ENCODE peak calls at places on chromosomes 7 and 10, in nine cellular contexts. G is ovary, P is NCI-H2081, T is neural crest cell, S is HFFc6, Y is ELF-1, Z is Calu3, H is H54, M is NCI-H345. F is an unnamed sample.

GRCh38 chr10:99598781-99599481 is 21.3 kb downstream of the SLC25A28 start:
- DNase-seq in M (no peak), H (no peak), P (no peak), T (no peak), S (no peak), Z (no peak), Y (peak), G (no peak), F (no peak)

GRCh38 chr7:131188367-131189339 is 139.0 kb upstream of the MKLN1 start:
- DNase-seq in Z (no peak), P (no peak), T (no peak), S (peak), G (no peak), M (peak), H (peak), Y (no peak), F (no peak)

GRCh38 chr10:84329094-84329611 is 764 bp downstream of the CCSER2 start:
- DNase-seq in H (no peak), S (peak), G (no peak), Z (no peak), P (peak), Y (peak), T (peak), M (peak), F (peak)

GRCh38 chr10:4355346-4355745 is 470.7 kb upstream of the AKR1E2 start:
- DNase-seq in M (no peak), T (no peak), Z (no peak), Y (no peak), P (no peak), G (no peak), H (no peak), S (no peak), F (no peak)

GRCh38 chr10:27745719-27746363 is at the start of gene MKX:
- DNase-seq in G (peak), Y (peak), M (no peak), Z (peak), S (peak), H (peak), P (no peak), T (peak), F (peak)

GRCh38 chr10:69360485-69361302 is 56.0 kb downstream of the TACR2 start:
- DNase-seq in Z (peak), G (peak), Y (no peak), M (no peak), T (no peak), H (peak), P (no peak), S (peak), F (peak)

GRCh38 chr7:139321071-139321745 is 19.9 kb upstream of the FMC1 start:
- DNase-seq in M (no peak), S (peak), Z (no peak), G (no peak), H (peak), P (no peak), Y (peak), T (no peak), F (no peak)

GRCh38 chr10:76939862-76940495 is 697.6 kb downstream of the KCNMA1 start:
- DNase-seq in H (no peak), Z (no peak), T (no peak), P (peak), G (no peak), Y (no peak), M (no peak), S (no peak), F (no peak)

GRCh38 chr7:115087437-115087836 is 165.5 kb downstream of the MDFIC start:
- DNase-seq in Z (peak), T (no peak), H (no peak), P (no peak), G (no peak), Y (peak), M (no peak), S (peak), F (no peak)

GRCh38 chr7:143048827-143049226 is 3.3 kb upstream of the OR6V1 start:
- DNase-seq in M (no peak), H (no peak), T (no peak), P (no peak), S (no peak), Y (no peak), G (no peak), Z (no peak), F (no peak)

GRCh38 chr10:60235001-60235400 is 154.7 kb downstream of the ANK3 start:
- DNase-seq in T (no peak), G (no peak), P (no peak), Z (peak), H (no peak), S (peak), Y (no peak), M (peak), F (no peak)

GRCh38 chr7:7799138-7799537 is 80.7 kb upstream of the RPA3 start:
- DNase-seq in T (no peak), Y (peak), S (peak), Z (no peak), M (peak), H (no peak), G (no peak), P (no peak), F (no peak)

GRCh38 chr10:47055386-47056382 is 144.5 kb downstream of the PTPN20 start:
- DNase-seq in Z (no peak), T (no peak), G (no peak), M (no peak), S (no peak), P (no peak), Y (no peak), H (no peak), F (no peak)

GRCh38 chr7:142798451-142799438 is 28.0 kb downstream of the PRSS2 start:
- DNase-seq in G (no peak), H (no peak), S (no peak), Z (no peak), M (no peak), T (no peak), Y (no peak), P (no peak), F (no peak)

GRCh38 chr10:33223326-33224014 is 111.0 kb downstream of the NRP1 start:
- DNase-seq in Y (no peak), S (no peak), T (no peak), Z (no peak), M (no peak), H (no peak), P (no peak), G (no peak), F (no peak)

GRCh38 chr7:108460964-108461363 is 4.7 kb upstream of the NRCAM start:
- DNase-seq in T (no peak), S (no peak), Z (no peak), Y (no peak), G (no peak), H (no peak), M (no peak), P (no peak), F (no peak)

GRCh38 chr10:70381491-70382421 is 669 bp downstream of the LRRC20 start:
- DNase-seq in T (peak), G (peak), P (peak), Z (peak), S (no peak), M (peak), H (no peak), Y (no peak), F (no peak)

GRCh38 chr7:2116903-2117680 is 115.7 kb downstream of the MAD1L1 start:
- DNase-seq in Z (no peak), M (no peak), H (peak), T (no peak), G (peak), P (no peak), Y (no peak), S (no peak), F (peak)

GRCh38 chr10:103693070-103693811 is 162.1 kb downstream of the SH3PXD2A start:
- DNase-seq in M (peak), G (peak), Y (no peak), P (no peak), H (no peak), T (no peak), Z (no peak), S (no peak), F (peak)

GRCh38 chr7:136637826-136638225 is 230.6 kb upstream of the CHRM2 start:
- DNase-seq in T (no peak), H (no peak), Z (no peak), S (no peak), M (no peak), Y (no peak), G (no peak), P (no peak), F (no peak)

GRCh38 chr10:104072786-104073185 is 12.9 kb downstream of the COL17A1 start:
- DNase-seq in G (no peak), S (no peak), Y (no peak), T (no peak), M (no peak), P (no peak), Z (no peak), H (no peak), F (no peak)

GRCh38 chr7:98211676-98212531 is 665 bp downstream of the BHLHA15 start:
- DNase-seq in Y (peak), M (no peak), S (no peak), Z (no peak), H (no peak), T (no peak), G (peak), P (no peak), F (no peak)

GRCh38 chr7:33853361-33854062 is 51.8 kb upstream of the BMPER start:
- DNase-seq in Y (no peak), P (no peak), G (no peak), S (peak), Z (no peak), M (no peak), H (no peak), T (no peak), F (no peak)

GRCh38 chr7:12685550-12685949 is 1.9 kb upstream of the ARL4A start:
- DNase-seq in Z (peak), T (peak), P (no peak), S (no peak), G (no peak), M (peak), H (no peak), Y (peak), F (peak)

GRCh38 chr7:32937344-32938174 is 19.7 kb upstream of the FKBP9 start:
- DNase-seq in P (peak), M (peak), T (no peak), S (peak), G (peak), H (peak), Z (peak), Y (no peak), F (peak)

GRCh38 chr7:113561446-113561845 is 357.4 kb downstream of the PPP1R3A start:
- DNase-seq in M (no peak), G (no peak), Y (no peak), Z (no peak), P (no peak), T (no peak), S (no peak), H (no peak), F (no peak)

GRCh38 chr7:27154369-27154768 is 2.0 kb upstream of the HOXA3 start:
- DNase-seq in Y (peak), Z (no peak), S (no peak), G (no peak), H (no peak), P (no peak), M (no peak), T (no peak), F (peak)

GRCh38 chr7:27586825-27587224 is 75.9 kb downstream of the HIBADH start:
- DNase-seq in Y (peak), P (peak), S (no peak), Z (no peak), T (no peak), G (no peak), M (peak), H (no peak), F (no peak)

GRCh38 chr7:157564518-157565177 is 227.8 kb downstream of the DNAJB6 start:
- DNase-seq in Z (no peak), Y (no peak), G (no peak), S (no peak), M (no peak), P (no peak), T (no peak), H (peak), F (no peak)

GRCh38 chr10:3167611-3168330 is 4.8 kb downstream of the PITRM1 start:
- DNase-seq in H (no peak), T (no peak), Y (no peak), S (no peak), G (no peak), Z (no peak), M (no peak), P (no peak), F (no peak)

GRCh38 chr10:107442035-107442505 is 277.6 kb upstream of the SORCS1 start:
- DNase-seq in P (no peak), G (no peak), S (no peak), T (no peak), H (peak), Z (no peak), M (no peak), Y (no peak), F (no peak)

GRCh38 chr7:157282141-157282801 is 54.5 kb upstream of the DNAJB6 start:
- DNase-seq in M (no peak), Z (peak), H (peak), G (no peak), P (no peak), Y (no peak), T (no peak), S (no peak), F (no peak)

GRCh38 chr10:88395677-88396076 is 187.4 kb downstream of the RNLS start:
- DNase-seq in G (no peak), S (peak), Y (no peak), M (no peak), T (no peak), Z (no peak), H (no peak), P (no peak), F (no peak)

GRCh38 chr10:63267414-63268138 is 134.4 kb downstream of the NRBF2 start:
- DNase-seq in Z (peak), G (no peak), Y (peak), M (no peak), H (peak), P (no peak), T (no peak), S (peak), F (peak)

GRCh38 chr10:87925570-87925969 is 62.1 kb downstream of the PTEN start:
- DNase-seq in P (peak), M (peak), S (no peak), G (no peak), T (no peak), Y (no peak), H (no peak), Z (peak), F (no peak)

GRCh38 chr10:99235469-99235871 is at the start of gene HPSE2:
- DNase-seq in Y (peak), M (no peak), H (no peak), P (no peak), T (peak), G (no peak), S (no peak), Z (no peak), F (no peak)

GRCh38 chr10:52314007-52314821 is at the start of gene DKK1:
- DNase-seq in T (peak), P (no peak), G (peak), M (peak), H (peak), S (peak), Y (peak), Z (peak), F (peak)

F was measured in testis.